ENCODE peak calls at places on chromosomes 11 and 22, in eight cellular contexts. S is endothelial cell of umbilical vein; J is neural progenitor cell; E is heart left ventricle; Z is tibial nerve; D is foreskin keratinocyte; O is effector memory CD4-positive, alpha-beta T cell; X is psoas muscle. K is an unnamed sample. For H3K4me1, the result is how much of the 10 kb centered on the place peaks cover.

GRCh38 chr11:124584681-124585372 is 15.0 kb downstream of the OR8A1 start:
- DNase-seq in O (no peak), J (no peak), X (no peak), D (no peak), S (no peak), Z (no peak), E (no peak), K (no peak)

GRCh38 chr11:12106101-12106500 is 4.3 kb upstream of the MICAL2 start:
- DNase-seq in S (no peak), E (no peak), D (no peak), Z (no peak), O (no peak), X (no peak), J (no peak), K (no peak)

GRCh38 chr11:8025816-8026215 is 38.7 kb downstream of the EIF3F start:
- DNase-seq in D (peak), X (no peak), Z (no peak), O (no peak), S (no peak), J (no peak), E (no peak), K (no peak)

GRCh38 chr11:5600374-5600851 is 4.0 kb downstream of the TRIM6 start:
- DNase-seq in S (peak), X (peak), O (peak), J (peak), E (peak), D (no peak), Z (peak), K (peak)

GRCh38 chr22:17742528-17742902 is 31.8 kb downstream of the BID start:
- DNase-seq in O (peak), E (peak), Z (no peak), X (peak), S (peak), D (peak), J (peak), K (peak)

GRCh38 chr11:68271023-68271780 is 571 bp downstream of the C11orf24 start:
- DNase-seq in J (peak), Z (no peak), X (peak), O (peak), E (peak), S (peak), D (peak), K (peak)

GRCh38 chr22:48607901-48608650 is 1219.6 kb downstream of the BRD1 start:
- DNase-seq in Z (no peak), D (no peak), O (no peak), S (no peak), J (no peak), X (no peak), E (no peak), K (no peak)

GRCh38 chr11:19892387-19892786 is 179.8 kb downstream of the NAV2 start:
- DNase-seq in O (no peak), D (peak), Z (no peak), J (no peak), E (no peak), X (no peak), S (no peak), K (no peak)

GRCh38 chr11:126782810-126783209 is 217.8 kb downstream of the KIRREL3 start:
- DNase-seq in J (no peak), E (no peak), X (no peak), D (no peak), S (no peak), Z (no peak), O (no peak), K (no peak)

DNA sequence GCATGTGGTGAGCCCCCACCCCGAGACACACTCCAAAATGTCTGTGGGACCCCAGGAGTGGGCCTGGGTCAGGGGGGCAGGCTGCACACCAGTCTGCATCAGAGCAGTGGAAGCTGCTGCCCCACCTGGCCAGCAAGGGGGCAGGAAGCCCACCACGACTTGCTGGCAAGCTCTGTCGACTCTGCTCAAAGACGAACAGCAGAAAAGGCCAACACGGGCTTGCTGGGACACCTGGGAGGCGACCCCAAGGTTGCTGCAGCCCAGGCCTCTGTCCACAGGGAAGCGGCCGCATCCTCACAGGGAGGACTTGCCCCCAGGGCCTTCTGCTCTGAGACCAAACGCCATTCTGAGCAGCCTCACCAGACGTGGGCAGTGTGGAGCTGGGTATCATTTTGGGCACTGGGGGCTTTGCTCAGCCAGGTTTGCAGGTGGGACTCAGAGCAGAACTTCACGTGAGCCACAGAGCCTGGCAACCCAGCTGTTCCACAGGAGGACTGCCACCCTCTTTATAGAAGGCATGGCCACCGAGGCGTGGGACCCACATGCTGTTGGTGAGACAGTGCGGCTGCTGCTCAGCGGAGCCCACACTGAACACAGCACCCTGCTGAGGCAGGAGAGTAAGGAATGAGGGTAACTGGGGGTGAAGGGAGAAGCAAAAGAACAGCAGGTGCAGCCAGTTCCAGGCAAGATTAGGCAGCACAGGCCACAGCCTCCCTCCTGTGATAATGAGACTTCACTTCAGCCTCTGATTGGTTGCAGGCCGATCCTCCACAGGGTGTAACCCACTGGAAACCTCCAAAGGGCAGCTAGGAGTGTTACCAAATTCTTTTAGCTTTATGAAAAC is 11.0 kb downstream of the IL17REL start:
- DNase-seq in X (no peak), D (no peak), E (no peak), Z (no peak), J (peak), S (no peak), O (no peak), K (no peak)
- H3K27ac ChIP-seq in X (no peak), D (no peak), E (no peak), Z (no peak), J (no peak), S (no peak), O (no peak), K (no peak)

DNA sequence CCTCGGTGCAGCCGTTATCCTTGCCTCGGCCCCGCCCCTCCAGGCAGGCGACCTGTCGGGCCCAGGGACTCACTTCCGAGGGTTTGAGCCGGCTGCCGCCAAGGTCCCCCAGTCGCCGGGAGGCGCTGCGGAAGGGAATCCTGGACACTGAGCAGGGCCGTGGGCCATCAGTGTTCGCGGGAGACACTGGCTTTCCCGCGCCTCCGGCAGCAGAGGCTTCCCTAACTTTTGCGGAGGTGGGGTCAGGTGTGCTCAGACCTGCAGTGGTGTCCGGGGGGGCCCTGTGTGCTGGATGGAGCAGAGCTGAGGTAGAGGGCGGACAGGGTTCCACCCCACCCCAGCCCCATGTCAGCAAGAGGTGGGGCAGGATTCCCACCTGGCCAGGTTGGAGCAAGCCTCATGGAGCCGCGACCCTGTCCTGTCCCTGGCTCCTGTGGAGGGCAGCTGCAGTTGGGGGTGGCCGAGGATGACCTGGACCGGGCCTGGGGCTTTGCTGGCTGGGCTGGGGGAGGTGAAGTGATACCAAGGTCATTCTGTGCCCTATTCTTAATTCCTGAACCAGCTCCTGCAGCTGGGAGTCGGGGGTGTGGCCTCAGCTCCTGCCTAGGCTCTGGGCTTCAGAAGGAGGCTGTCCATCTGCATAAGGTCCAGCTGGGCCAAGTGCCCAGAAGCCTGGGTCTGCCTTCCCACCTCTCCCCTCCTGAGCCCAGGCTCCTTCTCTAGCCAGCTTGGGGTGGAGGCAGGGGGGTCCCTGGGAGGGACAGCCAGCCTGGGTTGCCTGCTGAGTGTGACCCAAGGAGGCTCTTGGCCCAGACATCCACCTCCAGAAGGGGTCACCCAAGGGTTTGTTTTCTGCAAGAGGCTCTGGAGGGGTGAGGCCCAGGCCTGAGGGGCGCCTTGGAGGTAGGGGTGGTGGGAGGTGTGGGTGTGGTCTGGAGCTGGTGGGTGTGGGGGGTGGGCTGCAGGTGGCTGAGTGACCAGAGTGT is 8.4 kb downstream of the TSPAN4 start:
- DNase-seq in E (no peak), O (no peak), D (no peak), S (no peak), J (peak), Z (no peak), X (no peak), K (no peak)
- H3K4me1 ChIP-seq in E (half or more), O (under half), D (under half), S (under half), J (half or more), Z (under half), X (under half), K (half or more)

GRCh38 chr11:71373791-71374454 is 74.3 kb downstream of the DHCR7 start:
- DNase-seq in X (no peak), D (no peak), J (no peak), E (no peak), Z (no peak), O (no peak), S (no peak), K (no peak)
- H3K27ac ChIP-seq in X (no peak), D (no peak), J (no peak), E (no peak), Z (no peak), O (no peak), S (no peak), K (no peak)

GRCh38 chr11:44453871-44454270 is 111.6 kb upstream of the CD82 start:
- DNase-seq in S (no peak), J (no peak), Z (no peak), O (no peak), D (no peak), E (no peak), X (no peak), K (no peak)
- H3K4me1 ChIP-seq in S (under half), J (under half), Z (under half), O (under half), D (under half), E (under half), X (under half), K (under half)

DNA sequence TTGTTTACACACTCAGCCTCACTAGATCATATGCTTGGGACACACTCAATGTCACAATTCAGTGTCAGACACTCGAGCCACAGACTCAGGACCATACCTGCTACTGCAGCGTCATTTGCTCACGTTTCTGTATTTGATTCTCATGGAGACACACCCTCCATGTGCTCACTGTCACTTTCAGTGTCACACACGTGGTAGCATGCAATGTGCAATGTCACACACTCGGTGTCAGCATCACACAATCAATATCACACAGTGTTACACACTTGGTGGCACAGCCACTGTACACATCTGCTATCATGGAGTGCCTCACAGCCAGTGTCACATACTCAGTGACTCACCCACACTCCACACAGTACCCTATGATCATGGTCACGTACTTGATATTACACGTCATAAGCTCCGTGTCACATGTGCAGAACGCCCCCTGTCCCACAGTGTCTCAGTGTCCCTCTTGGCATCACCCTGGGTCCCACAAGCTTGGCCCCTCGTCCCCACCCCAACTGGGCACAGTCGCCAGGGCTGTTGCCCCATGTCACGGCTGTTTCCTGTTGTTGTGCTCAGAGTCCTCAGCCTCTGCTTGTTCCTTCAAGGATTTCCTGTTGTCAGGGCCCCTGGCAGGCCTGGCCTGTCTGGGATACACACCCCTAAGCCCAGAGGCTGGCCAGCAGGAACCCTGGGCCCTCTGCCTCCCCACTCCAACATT is 49.6 kb downstream of the PDE2A start:
- DNase-seq in J (no peak), X (peak), S (peak), O (no peak), E (peak), Z (no peak), D (no peak), K (peak)
- H3K27ac ChIP-seq in J (no peak), X (peak), S (peak), O (no peak), E (peak), Z (no peak), D (no peak), K (peak)

GRCh38 chr11:96337541-96338530 is 5.2 kb downstream of the MAML2 start:
- DNase-seq in S (no peak), D (no peak), Z (no peak), E (no peak), O (no peak), J (no peak), X (no peak), K (peak)
- H3K4me1 ChIP-seq in S (under half), D (under half), Z (under half), E (half or more), O (under half), J (under half), X (under half), K (half or more)

K was measured in left ventricle myocardium inferior.